ENCODE peak calls at places on chromosomes 5 and 9, in nine cellular contexts. L is psoas muscle; Z is upper lobe of right lung; E is esophagus muscularis mucosa; A is dorsolateral prefrontal cortex; P is OCI-LY7; G is uterus; O is effector memory CD4-positive, alpha-beta T cell; J is body of pancreas. N is an unnamed sample.

GRCh38 chr5:166111021-166111420 is 2180.4 kb upstream of the WWC1 start:
- DNase-seq in P (no peak), A (no peak), L (no peak), J (no peak), O (no peak), E (no peak), G (no peak), Z (no peak), N (no peak)

GRCh38 chr9:114850871-114851270 is 45.0 kb upstream of the TNFSF15 start:
- DNase-seq in O (no peak), L (no peak), J (no peak), E (no peak), Z (no peak), A (no peak), P (no peak), G (no peak), N (no peak)

GRCh38 chr5:65760504-65761275 is 38.7 kb downstream of the NLN start:
- DNase-seq in J (peak; percentile 43), L (no peak), O (peak; percentile 14), G (no peak), P (peak; percentile 38), A (peak; percentile 59), Z (no peak), E (no peak), N (peak; percentile 26)

GRCh38 chr5:23042231-23042630 is 189.1 kb upstream of the CDH12 start:
- DNase-seq in O (no peak), Z (no peak), E (peak; percentile 50), J (no peak), P (no peak), A (no peak), G (no peak), L (no peak), N (no peak)

GRCh38 chr5:98492258-98492657 is 281.2 kb upstream of the RGMB start:
- DNase-seq in O (no peak), E (no peak), A (no peak), Z (no peak), P (no peak), G (no peak), L (no peak), J (no peak), N (no peak)

GRCh38 chr9:19229725-19230355 is 653 bp upstream of the DENND4C start:
- DNase-seq in G (no peak), E (peak; percentile 95), J (no peak), P (peak; percentile 81), Z (peak; percentile 75), O (peak; percentile 39), A (peak; percentile 78), L (no peak), N (peak; percentile 84)

GRCh38 chr9:112140936-112141335 is 34.2 kb downstream of the SUSD1 start:
- DNase-seq in Z (no peak), J (no peak), A (no peak), G (no peak), P (no peak), E (no peak), O (no peak), L (no peak), N (no peak)

GRCh38 chr5:33321026-33321425 is 119.7 kb upstream of the TARS1 start:
- DNase-seq in O (no peak), E (no peak), A (no peak), P (no peak), G (peak; percentile 51), L (no peak), J (peak; percentile 8), Z (no peak), N (no peak)

GRCh38 chr9:121842612-121842978 is 191.2 kb downstream of the DAB2IP start:
- DNase-seq in E (no peak), O (no peak), Z (no peak), J (no peak), G (no peak), A (no peak), L (no peak), P (no peak), N (no peak)

GRCh38 chr9:21752003-21752402 is 50.4 kb upstream of the MTAP start:
- DNase-seq in A (no peak), O (no peak), L (no peak), G (no peak), J (no peak), P (no peak), Z (no peak), E (no peak), N (no peak)

GRCh38 chr9:109950710-109951443 is 170.9 kb downstream of the PALM2AKAP2 start:
- DNase-seq in A (no peak), L (no peak), Z (no peak), J (no peak), G (no peak), P (no peak), O (no peak), E (no peak), N (no peak)

GRCh38 chr9:35689351-35689600 is 449 bp downstream of the TPM2 start:
- DNase-seq in A (no peak), G (no peak), P (no peak), J (no peak), L (no peak), E (no peak), O (no peak), Z (no peak), N (no peak)
- H3K4me3 ChIP-seq in A (peak overlapping the region; percentile 69), G (peak overlapping the region; percentile 57), P (no peak overlapping the region), J (no peak overlapping the region), L (peak overlapping the region; percentile 100), E (peak overlapping the region; percentile 87), O (no peak overlapping the region), Z (peak overlapping the region; percentile 76), N (peak overlapping the region; percentile 85)

GRCh38 chr9:135988493-135988892 is 27.3 kb upstream of the UBAC1 start:
- DNase-seq in G (no peak), A (no peak), L (no peak), J (no peak), P (no peak), O (no peak), E (no peak), Z (no peak), N (no peak)
- H3K27ac ChIP-seq in G (no peak overlapping the region), A (no peak overlapping the region), L (no peak overlapping the region), J (no peak overlapping the region), P (no peak overlapping the region), O (no peak overlapping the region), E (no peak overlapping the region), Z (no peak overlapping the region), N (no peak overlapping the region)

DNA sequence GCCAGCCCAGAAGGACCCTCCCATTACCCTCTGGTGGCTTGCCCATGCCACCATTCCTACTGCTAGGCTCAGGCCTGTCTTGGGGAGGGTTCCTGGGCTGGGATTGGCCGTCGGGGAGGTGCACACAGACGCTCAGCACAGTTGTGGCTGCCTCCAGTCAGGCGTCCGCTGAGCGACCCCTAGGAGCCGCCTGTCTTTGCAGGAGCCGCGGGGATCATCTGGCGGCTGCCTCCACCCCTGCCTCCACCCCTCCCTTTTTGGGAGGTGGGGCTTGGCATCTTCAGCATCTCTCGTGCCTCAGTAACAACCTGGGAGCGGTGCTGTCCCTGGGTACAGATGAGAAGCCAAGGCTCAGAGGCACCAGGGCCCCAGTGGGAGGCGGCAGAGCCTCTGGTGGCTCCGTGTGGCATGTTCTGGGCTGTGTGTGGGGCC is 39.6 kb downstream of the RXRA start:
- DNase-seq in P (no peak), O (no peak), G (peak; percentile 87), J (no peak), E (peak; percentile 93), Z (no peak), L (peak; percentile 84), A (peak; percentile 57), N (peak; percentile 78)
- H3K4me3 ChIP-seq in P (no peak overlapping the region), O (no peak overlapping the region), G (peak overlapping the region; percentile 31), J (no peak overlapping the region), E (peak overlapping the region; percentile 55), Z (no peak overlapping the region), L (peak overlapping the region; percentile 49), A (no peak overlapping the region), N (peak overlapping the region; percentile 27)

GRCh38 chr5:141512390-141513020 is 23.6 kb downstream of the PCDHGC5 start:
- DNase-seq in E (no peak), A (peak; percentile 79), L (peak; percentile 87), P (peak; percentile 90), J (peak; percentile 93), O (peak; percentile 66), G (peak; percentile 76), Z (peak; percentile 91), N (peak; percentile 78)

GRCh38 chr5:141510160-141510559 is 21.3 kb downstream of the PCDHGC5 start:
- DNase-seq in A (no peak), O (no peak), Z (no peak), P (peak; percentile 23), E (no peak), J (no peak), L (no peak), G (no peak), N (no peak)

GRCh38 chr5:141513021-141513626 is 24.2 kb downstream of the PCDHGC5 start:
- DNase-seq in O (no peak), E (no peak), G (peak; percentile 56), Z (no peak), L (peak; percentile 44), P (peak; percentile 74), J (peak; percentile 53), A (peak; percentile 69), N (no peak)

GRCh38 chr5:141510850-141511718 is 22.2 kb downstream of the PCDHGC5 start:
- DNase-seq in J (no peak), A (no peak), G (no peak), P (peak; percentile 86), L (no peak), E (no peak), O (no peak), Z (no peak), N (no peak)

DNA sequence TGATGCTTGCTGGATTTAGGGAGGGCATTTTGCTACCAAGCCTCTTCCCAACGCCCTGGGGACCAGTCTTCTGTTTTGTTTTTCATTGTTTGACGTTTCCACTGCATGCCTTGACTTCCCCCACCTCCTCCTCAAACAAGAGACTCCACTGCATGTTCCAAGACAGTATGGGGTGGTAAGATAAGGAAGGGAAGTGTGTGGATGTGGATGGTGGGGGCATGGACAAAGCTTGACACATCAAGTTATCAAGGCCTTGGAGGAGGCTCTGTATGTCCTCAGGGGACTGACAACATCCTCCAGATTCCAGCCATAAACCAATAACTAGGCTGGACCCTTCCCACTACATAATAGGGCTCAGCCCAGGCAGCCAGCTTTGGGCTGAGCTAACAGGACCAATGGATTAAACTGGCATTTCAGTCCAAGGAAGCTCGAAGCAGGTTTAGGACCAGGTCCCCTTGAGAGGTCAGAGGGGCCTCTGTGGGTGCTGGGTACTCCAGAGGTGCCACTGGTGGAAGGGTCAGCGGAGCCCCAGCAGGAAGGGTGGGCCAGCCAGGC is 23.0 kb downstream of the PCDHGC5 start:
- DNase-seq in A (no peak), L (no peak), G (no peak), J (no peak), P (peak; percentile 26), E (no peak), Z (no peak), O (no peak), N (no peak)
- H3K27ac ChIP-seq in A (peak overlapping the region; percentile 85), L (peak overlapping the region; percentile 90), G (peak overlapping the region; percentile 97), J (no peak overlapping the region), P (peak overlapping the region; percentile 99), E (peak overlapping the region; percentile 91), Z (peak overlapping the region; percentile 76), O (no peak overlapping the region), N (peak overlapping the region; percentile 94)

DNA sequence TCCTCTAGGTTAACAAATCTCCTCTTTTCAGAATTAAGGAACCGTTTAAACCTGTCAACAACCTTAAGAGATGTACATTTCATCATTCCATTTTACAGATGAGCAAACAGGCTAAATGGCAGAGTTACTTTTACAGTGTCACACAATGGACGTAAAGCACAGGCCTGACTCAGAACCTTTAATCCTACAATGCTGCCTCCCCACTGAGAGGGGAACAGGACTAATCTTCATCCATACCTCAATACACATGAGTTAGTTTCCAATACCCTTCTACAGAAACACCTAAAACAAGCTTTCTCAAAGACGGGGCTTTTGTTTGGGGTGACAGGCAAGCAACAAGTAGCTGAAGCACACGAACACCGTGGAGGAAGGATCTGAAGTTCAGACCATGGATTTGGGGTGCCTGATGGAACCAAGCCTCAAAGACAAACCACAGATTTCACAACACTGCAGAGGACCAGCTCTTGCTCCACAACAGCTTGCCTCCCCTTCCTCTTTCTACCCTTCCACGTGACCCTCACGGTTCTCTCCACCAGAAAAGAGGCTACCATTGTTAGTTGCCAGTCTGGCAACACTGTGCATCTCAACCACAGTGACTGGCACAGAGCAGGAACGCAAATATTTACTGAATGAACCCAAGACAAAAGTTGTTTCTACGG is 1.8 kb downstream of the RNF130 start:
- DNase-seq in O (no peak), G (no peak), J (no peak), Z (no peak), E (no peak), P (no peak), A (peak; percentile 67), L (no peak), N (peak; percentile 48)
- H3K4me3 ChIP-seq in O (no peak overlapping the region), G (no peak overlapping the region), J (no peak overlapping the region), Z (peak overlapping the region; percentile 92), E (peak overlapping the region; percentile 87), P (no peak overlapping the region), A (peak overlapping the region; percentile 97), L (peak overlapping the region; percentile 93), N (peak overlapping the region; percentile 90)

N was measured in heart left ventricle.